ENCODE peak calls at places on chromosomes 11 and 22, in six cellular contexts. Y is omental fat pad, N is AG09309, X is stomach, R is NB4, Q is fibroblast of pulmonary artery. G is an unnamed sample.

GRCh38 chr11:23569547-23569946 is 709.3 kb upstream of the CCDC179 start:
- DNase-seq in Y (no peak), N (no peak), X (no peak), R (no peak), Q (no peak), G (no peak)

GRCh38 chr22:32764330-32765116 is 37.0 kb upstream of the TIMP3 start:
- DNase-seq in Y (no peak), N (peak; percentile 61), X (no peak), R (peak; percentile 77), Q (peak; percentile 90), G (no peak)

GRCh38 chr22:37284807-37285355 is 2.6 kb downstream of the CYTH4 start:
- DNase-seq in Y (no peak), N (no peak), X (peak; percentile 40), R (peak; percentile 99), Q (no peak), G (no peak)

GRCh38 chr11:10208045-10208674 is 85.9 kb downstream of the SBF2 start:
- DNase-seq in Y (no peak), N (no peak), X (no peak), R (peak; percentile 57), Q (peak; percentile 72), G (peak; percentile 34)

GRCh38 chr11:19435306-19435989 is 194.7 kb upstream of the E2F8 start:
- DNase-seq in Y (no peak), N (no peak), X (no peak), R (no peak), Q (peak; percentile 83), G (no peak)

GRCh38 chr11:13745165-13745564 is 76.7 kb downstream of the FAR1 start:
- DNase-seq in Y (no peak), N (no peak), X (no peak), R (peak; percentile 2), Q (peak; percentile 27), G (no peak)

GRCh38 chr11:93512073-93512475 is 31.1 kb downstream of the SMCO4 start:
- DNase-seq in Y (no peak), N (no peak), X (no peak), R (no peak), Q (no peak), G (no peak)

GRCh38 chr11:58391879-58392278 is 14.8 kb downstream of the OR5B3 start:
- DNase-seq in Y (no peak), N (no peak), X (no peak), R (no peak), Q (no peak), G (no peak)

GRCh38 chr11:84909740-84910139 is 717.4 kb downstream of the DLG2 start:
- DNase-seq in Y (no peak), N (no peak), X (no peak), R (no peak), Q (no peak), G (no peak)

GRCh38 chr11:93570759-93571413 is 27.7 kb upstream of the SMCO4 start:
- DNase-seq in Y (no peak), N (peak; percentile 41), X (no peak), R (peak; percentile 32), Q (peak; percentile 43), G (peak; percentile 27)

GRCh38 chr22:50671641-50672040 is 982 bp upstream of the SHANK3 start:
- DNase-seq in Y (no peak), N (no peak), X (no peak), R (no peak), Q (no peak), G (no peak)
- TF ChIP-seq CTCF in Y (no peak), N (no peak), X (no peak), R (no peak), Q (no peak), G (no peak)

GRCh38 chr11:90639687-90640086 is 416.8 kb upstream of the CHORDC1 start:
- DNase-seq in Y (no peak), N (no peak), X (no peak), R (no peak), Q (peak; percentile 9), G (peak; percentile 16)
- TF ChIP-seq CTCF in Y (no peak), N (no peak), X (no peak), R (peak; percentile 7), Q (peak; percentile 16), G (peak; percentile 55)

DNA sequence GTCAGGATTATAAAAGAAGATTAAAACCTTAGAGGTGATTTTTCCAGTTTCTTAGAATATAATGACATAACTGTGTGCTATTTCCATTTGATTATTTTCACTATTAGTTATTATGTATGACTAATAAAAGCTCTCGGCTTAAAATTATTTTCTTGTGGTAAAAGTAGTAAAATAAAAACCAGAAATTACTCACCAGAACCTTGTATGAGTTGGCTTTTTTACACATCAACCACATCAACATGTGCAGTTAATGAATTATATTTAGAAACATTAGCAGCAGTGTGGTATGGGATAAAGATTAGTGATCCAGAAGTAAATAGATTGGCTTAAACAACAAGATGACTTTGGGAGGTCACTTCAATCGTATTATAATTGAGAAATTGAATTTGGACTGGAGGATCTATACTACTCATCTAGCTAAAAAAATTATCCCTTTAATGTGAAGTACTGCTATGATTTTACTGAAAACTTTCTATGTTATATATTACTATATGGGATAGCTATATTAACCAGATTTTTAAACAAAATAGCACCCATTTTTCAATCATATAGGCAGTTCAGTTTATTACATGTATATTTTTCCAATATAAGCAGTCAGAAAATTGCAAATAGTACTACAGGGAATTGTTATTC is 2.8 kb upstream of the BCO2 start:
- DNase-seq in Y (no peak), N (no peak), X (no peak), R (no peak), Q (no peak), G (peak; percentile 31)
- TF ChIP-seq CTCF in Y (no peak), N (no peak), X (no peak), R (no peak), Q (no peak), G (no peak)

GRCh38 chr22:35681454-35682050 is 33.3 kb downstream of the APOL6 start:
- DNase-seq in Y (no peak), N (no peak), X (no peak), R (peak; percentile 25), Q (no peak), G (no peak)
- TF ChIP-seq CTCF in Y (no peak), N (no peak), X (no peak), R (no peak), Q (no peak), G (no peak)

DNA sequence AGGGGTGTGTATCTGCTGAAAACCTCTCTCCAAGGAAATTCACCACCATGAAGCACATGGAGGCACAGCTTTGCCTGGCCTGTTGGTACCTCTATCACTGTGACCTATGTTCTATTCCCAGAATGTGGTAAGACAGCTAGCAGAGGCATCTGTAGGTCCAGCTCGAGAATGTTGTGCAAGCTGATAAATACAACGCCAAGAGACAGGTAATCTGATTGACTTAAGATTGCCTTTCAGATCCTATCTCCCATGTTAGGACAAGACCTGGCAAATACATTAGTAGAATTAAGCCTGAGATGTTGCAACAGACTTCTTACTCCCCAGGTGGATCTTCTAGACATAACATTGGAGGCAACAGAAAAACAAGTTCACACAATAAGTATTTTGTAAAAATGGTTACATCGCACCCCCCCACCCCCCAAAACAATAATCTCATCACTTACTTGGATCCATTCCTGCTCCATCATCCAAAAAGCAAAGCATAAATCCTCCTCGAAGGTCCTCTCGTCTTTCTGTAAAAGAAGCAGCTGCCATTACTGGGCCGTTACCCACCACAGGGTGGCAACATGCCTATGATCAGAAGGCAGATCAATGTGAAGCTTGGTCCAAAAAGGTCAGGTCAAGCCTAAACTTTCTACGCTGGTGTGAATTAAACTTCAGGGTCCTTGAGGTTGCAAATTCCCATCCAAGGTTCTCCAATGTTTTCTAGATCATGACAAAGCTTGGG is 18.5 kb downstream of the MORC2 start:
- DNase-seq in Y (no peak), N (no peak), X (no peak), R (no peak), Q (no peak), G (no peak)
- TF ChIP-seq CTCF in Y (no peak), N (peak; percentile 11), X (no peak), R (no peak), Q (no peak), G (peak; percentile 12)

G was measured in astrocyte of the cerebellum.